ENCODE peak calls at places on chromosomes 7 and 10, in four cellular contexts. One of them, this sample, is unnamed.

GRCh38 chr7:129781128-129781855 is 169.8 kb downstream of the NRF1 start:
- DNase-seq in hepatocyte: no peak
- DNase-seq in body of pancreas: peak; percentile 52
- DNase-seq in IMR-90: no peak
- DNase-seq in this sample: peak; percentile 24

GRCh38 chr10:13271552-13272163 is 28.2 kb downstream of the PHYH start:
- DNase-seq in IMR-90: peak; percentile 22
- DNase-seq in hepatocyte: peak; percentile 38
- DNase-seq in body of pancreas: peak; percentile 67
- DNase-seq in this sample: peak; percentile 54

GRCh38 chr7:25953859-25954258 is 198.1 kb upstream of the NFE2L3 start:
- DNase-seq in IMR-90: no peak
- DNase-seq in hepatocyte: no peak
- DNase-seq in body of pancreas: no peak
- DNase-seq in this sample: peak; percentile 7

GRCh38 chr7:45889367-45890067 is 1.2 kb downstream of the IGFBP1 start:
- DNase-seq in IMR-90: no peak
- DNase-seq in hepatocyte: no peak
- DNase-seq in body of pancreas: no peak
- DNase-seq in this sample: no peak

GRCh38 chr10:80277567-80278250 is 11.7 kb downstream of the MAT1A start:
- DNase-seq in body of pancreas: peak; percentile 74
- DNase-seq in IMR-90: no peak
- DNase-seq in hepatocyte: peak; percentile 18
- DNase-seq in this sample: no peak

GRCh38 chr7:99275496-99275895 is 2.9 kb downstream of the MYH16 start:
- DNase-seq in IMR-90: no peak
- DNase-seq in hepatocyte: no peak
- DNase-seq in body of pancreas: no peak
- DNase-seq in this sample: no peak

GRCh38 chr7:79050592-79050991 is 402.9 kb downstream of the MAGI2 start:
- DNase-seq in IMR-90: peak; percentile 73
- DNase-seq in body of pancreas: no peak
- DNase-seq in hepatocyte: peak; percentile 44
- DNase-seq in this sample: no peak

GRCh38 chr10:131315343-131315742 is 3.8 kb upstream of the TCERG1L start:
- DNase-seq in body of pancreas: no peak
- DNase-seq in hepatocyte: peak; percentile 33
- DNase-seq in IMR-90: no peak
- DNase-seq in this sample: no peak

GRCh38 chr10:27723436-27723835 is 22.2 kb downstream of the MKX start:
- DNase-seq in IMR-90: peak; percentile 67
- DNase-seq in body of pancreas: no peak
- DNase-seq in hepatocyte: no peak
- DNase-seq in this sample: no peak

GRCh38 chr10:30862486-30862885 is 169.2 kb downstream of the ZNF438 start:
- DNase-seq in hepatocyte: no peak
- DNase-seq in IMR-90: peak; percentile 92
- DNase-seq in body of pancreas: no peak
- DNase-seq in this sample: no peak

GRCh38 chr10:98074315-98074911 is 44.0 kb upstream of the CRTAC1 start:
- DNase-seq in IMR-90: peak; percentile 21
- DNase-seq in hepatocyte: peak; percentile 32
- DNase-seq in body of pancreas: no peak
- DNase-seq in this sample: no peak

GRCh38 chr7:34163956-34164355 is 258.6 kb downstream of the BMPER start:
- DNase-seq in body of pancreas: no peak
- DNase-seq in hepatocyte: no peak
- DNase-seq in IMR-90: no peak
- DNase-seq in this sample: no peak

GRCh38 chr10:113897693-113898618 is 43.5 kb downstream of the NHLRC2 start:
- DNase-seq in body of pancreas: no peak
- DNase-seq in hepatocyte: no peak
- DNase-seq in IMR-90: no peak
- DNase-seq in this sample: no peak

GRCh38 chr7:133961724-133962123 is 165.4 kb upstream of the LRGUK start:
- DNase-seq in IMR-90: no peak
- DNase-seq in body of pancreas: no peak
- DNase-seq in hepatocyte: no peak
- DNase-seq in this sample: peak; percentile 26

GRCh38 chr10:47260505-47261111 is 39.4 kb upstream of the GDF10 start:
- DNase-seq in hepatocyte: no peak
- DNase-seq in IMR-90: no peak
- DNase-seq in body of pancreas: no peak
- DNase-seq in this sample: no peak

GRCh38 chr10:68955414-68955785 is 570 bp upstream of the DDX21 start:
- DNase-seq in IMR-90: no peak
- DNase-seq in body of pancreas: no peak
- DNase-seq in hepatocyte: peak; percentile 24
- DNase-seq in this sample: no peak

DNA sequence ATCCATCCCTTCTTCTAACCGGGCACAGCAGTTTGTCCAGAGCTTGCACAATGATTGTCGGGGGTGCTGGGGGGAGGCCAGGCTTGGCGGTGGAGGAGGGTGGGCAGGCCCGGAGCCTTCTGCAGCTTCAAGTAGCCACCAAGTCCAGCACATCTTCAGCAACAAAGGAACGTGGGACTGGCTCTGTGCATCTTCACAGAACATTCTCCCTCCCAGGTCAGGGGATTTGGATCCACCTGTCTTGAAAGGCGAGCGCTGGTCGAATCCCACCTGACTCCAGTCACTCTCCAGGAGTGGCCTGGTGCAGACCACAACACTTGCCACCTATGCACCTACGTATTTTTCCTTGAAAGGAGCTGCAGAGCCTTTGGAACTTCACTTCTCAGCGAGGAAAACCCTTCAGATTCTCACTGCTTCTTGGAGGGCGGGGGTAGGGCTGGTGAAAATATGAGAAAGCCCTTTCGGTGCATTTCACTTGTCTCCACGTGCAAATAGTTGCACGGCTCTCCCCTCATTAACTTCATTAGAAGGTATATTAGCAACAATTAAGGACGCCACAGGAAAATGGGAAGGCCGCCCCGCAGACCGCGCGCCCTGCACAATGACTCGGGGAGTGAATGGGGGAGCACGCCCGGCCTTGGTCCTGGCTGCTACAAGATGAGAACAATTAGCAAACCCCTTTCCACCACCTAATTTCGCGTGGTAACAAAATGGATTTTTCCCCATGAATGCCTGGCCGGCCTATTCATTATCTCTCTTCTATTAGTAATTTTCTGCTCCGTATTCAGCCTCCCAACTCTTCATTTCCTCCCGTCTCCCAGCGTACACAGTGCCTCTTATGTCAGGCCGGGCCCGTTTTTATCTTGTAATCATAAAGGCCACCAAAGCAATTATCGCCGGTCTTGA is 346.7 kb downstream of the DNAJB6 start:
- DNase-seq in body of pancreas: no peak
- DNase-seq in hepatocyte: no peak
- DNase-seq in IMR-90: no peak
- DNase-seq in this sample: no peak
- H3K27me3 ChIP-seq in body of pancreas: peaks cover 8% of the 10 kb centered on the region
- H3K27me3 ChIP-seq in hepatocyte: peaks cover 97% of the 10 kb centered on the region
- H3K27me3 ChIP-seq in IMR-90: peaks cover 21% of the 10 kb centered on the region
- H3K27me3 ChIP-seq in this sample: peaks cover 52% of the 10 kb centered on the region

GRCh38 chr10:11875183-11875498 is 52.0 kb downstream of the PROSER2 start:
- DNase-seq in hepatocyte: peak; percentile 46
- DNase-seq in body of pancreas: no peak
- DNase-seq in IMR-90: peak; percentile 6
- DNase-seq in this sample: no peak
- H3K4me3 ChIP-seq in hepatocyte: no peak overlapping the region
- H3K4me3 ChIP-seq in body of pancreas: no peak overlapping the region
- H3K4me3 ChIP-seq in IMR-90: no peak overlapping the region
- H3K4me3 ChIP-seq in this sample: no peak overlapping the region

DNA sequence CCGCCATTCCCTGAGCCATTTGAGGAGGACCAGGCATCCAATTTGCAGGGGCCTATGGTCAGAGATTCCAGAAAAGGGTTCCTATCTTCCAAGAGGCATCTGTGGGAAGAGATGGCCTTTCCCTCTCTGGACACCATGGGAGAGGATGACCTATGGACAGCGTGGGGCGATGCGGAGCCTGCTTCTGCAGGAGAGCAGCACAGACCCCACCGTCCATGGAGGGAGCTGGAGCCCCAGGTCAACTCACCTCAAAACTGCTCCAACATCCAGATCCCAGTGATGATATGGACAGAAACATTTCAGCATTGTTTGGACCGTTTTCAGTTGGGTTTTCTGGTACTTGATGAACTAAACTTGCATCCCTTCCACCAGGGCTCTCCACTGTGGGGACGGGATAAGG is 34.0 kb upstream of the FOXK1 start:
- DNase-seq in hepatocyte: no peak
- DNase-seq in IMR-90: no peak
- DNase-seq in body of pancreas: no peak
- DNase-seq in this sample: no peak
- H3K27ac ChIP-seq in hepatocyte: no peak overlapping the region
- H3K27ac ChIP-seq in IMR-90: no peak overlapping the region
- H3K27ac ChIP-seq in body of pancreas: no peak overlapping the region
- H3K27ac ChIP-seq in this sample: no peak overlapping the region

GRCh38 chr7:21413502-21413901 is 14.4 kb upstream of the SP4 start:
- DNase-seq in IMR-90: no peak
- DNase-seq in hepatocyte: no peak
- DNase-seq in body of pancreas: no peak
- DNase-seq in this sample: no peak

GRCh38 chr7:21408481-21408820 is 19.4 kb upstream of the SP4 start:
- DNase-seq in hepatocyte: no peak
- DNase-seq in IMR-90: no peak
- DNase-seq in body of pancreas: no peak
- DNase-seq in this sample: no peak

GRCh38 chr7:21414795-21415393 is 13.0 kb upstream of the SP4 start:
- DNase-seq in body of pancreas: no peak
- DNase-seq in hepatocyte: no peak
- DNase-seq in IMR-90: no peak
- DNase-seq in this sample: no peak

GRCh38 chr7:21412291-21412896 is 15.5 kb upstream of the SP4 start:
- DNase-seq in IMR-90: no peak
- DNase-seq in body of pancreas: no peak
- DNase-seq in hepatocyte: no peak
- DNase-seq in this sample: peak; percentile 54

DNA sequence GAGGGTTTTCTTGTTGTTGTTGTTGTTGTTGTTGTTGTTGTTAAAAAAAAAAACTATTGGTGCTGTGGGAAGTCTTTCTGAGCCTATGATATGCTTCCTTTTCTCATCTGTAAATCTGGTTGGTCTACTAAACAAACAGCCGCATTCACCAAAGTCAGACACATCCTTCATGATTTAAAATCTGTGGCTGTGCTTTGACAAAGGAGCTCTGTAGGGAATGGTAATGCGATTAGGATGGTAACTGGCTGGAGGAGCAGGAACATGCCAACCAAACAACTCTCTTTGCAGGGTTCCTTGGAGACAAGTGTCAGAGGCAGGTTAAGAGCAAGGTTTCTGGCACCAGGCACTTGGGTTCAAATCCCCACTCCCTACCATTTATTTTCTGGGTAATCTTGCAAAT is 14.9 kb upstream of the SP4 start:
- DNase-seq in hepatocyte: no peak
- DNase-seq in body of pancreas: no peak
- DNase-seq in IMR-90: no peak
- DNase-seq in this sample: no peak
- H3K27me3 ChIP-seq in hepatocyte: peaks cover 5% of the 10 kb centered on the region
- H3K27me3 ChIP-seq in body of pancreas: no peaks in the 10 kb centered on the region
- H3K27me3 ChIP-seq in IMR-90: no peaks in the 10 kb centered on the region
- H3K27me3 ChIP-seq in this sample: peaks cover 2% of the 10 kb centered on the region

DNA sequence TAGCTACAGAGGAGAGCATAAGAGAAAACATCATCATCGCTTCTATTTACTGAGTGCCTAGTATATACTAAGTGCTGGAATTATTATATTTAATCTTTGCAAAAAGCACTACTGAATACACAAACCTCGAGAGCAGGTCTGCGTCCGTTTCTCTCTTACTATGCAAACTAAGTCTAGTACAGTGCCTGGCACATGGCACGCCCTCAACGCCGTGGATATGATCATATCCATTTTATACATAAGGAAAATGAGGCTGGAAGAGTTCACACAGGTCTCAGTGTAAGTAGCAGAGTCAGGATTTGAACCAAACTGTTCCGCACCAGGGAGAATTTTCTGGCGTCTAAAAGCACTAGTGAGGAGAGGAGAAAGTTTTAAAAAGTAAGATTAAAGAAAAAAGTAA is 17.6 kb downstream of the MXI1 start:
- DNase-seq in hepatocyte: no peak
- DNase-seq in IMR-90: no peak
- DNase-seq in body of pancreas: no peak
- DNase-seq in this sample: no peak
- H3K4me3 ChIP-seq in hepatocyte: no peak overlapping the region
- H3K4me3 ChIP-seq in IMR-90: no peak overlapping the region
- H3K4me3 ChIP-seq in body of pancreas: no peak overlapping the region
- H3K4me3 ChIP-seq in this sample: peak overlapping the region; percentile 86

GRCh38 chr10:71241899-71242620 is 29.7 kb downstream of the UNC5B start:
- DNase-seq in body of pancreas: no peak
- DNase-seq in IMR-90: no peak
- DNase-seq in hepatocyte: no peak
- DNase-seq in this sample: no peak

GRCh38 chr10:71239131-71239915 is 27.0 kb downstream of the UNC5B start:
- DNase-seq in body of pancreas: no peak
- DNase-seq in IMR-90: no peak
- DNase-seq in hepatocyte: no peak
- DNase-seq in this sample: no peak

GRCh38 chr10:71239946-71240795 is 27.8 kb downstream of the UNC5B start:
- DNase-seq in hepatocyte: no peak
- DNase-seq in body of pancreas: no peak
- DNase-seq in IMR-90: no peak
- DNase-seq in this sample: no peak

GRCh38 chr10:71242621-71243009 is 30.2 kb downstream of the UNC5B start:
- DNase-seq in hepatocyte: no peak
- DNase-seq in body of pancreas: no peak
- DNase-seq in IMR-90: no peak
- DNase-seq in this sample: no peak

GRCh38 chr10:71241114-71241898 is 28.9 kb downstream of the UNC5B start:
- DNase-seq in IMR-90: peak; percentile 50
- DNase-seq in hepatocyte: no peak
- DNase-seq in body of pancreas: peak; percentile 28
- DNase-seq in this sample: no peak
- H3K27ac ChIP-seq in IMR-90: no peak overlapping the region
- H3K27ac ChIP-seq in hepatocyte: peak overlapping the region; percentile 74
- H3K27ac ChIP-seq in body of pancreas: no peak overlapping the region
- H3K27ac ChIP-seq in this sample: no peak overlapping the region

GRCh38 chr10:23172429-23172828 is 19.7 kb upstream of the PTF1A start:
- DNase-seq in IMR-90: no peak
- DNase-seq in body of pancreas: no peak
- DNase-seq in hepatocyte: no peak
- DNase-seq in this sample: no peak
- H3K27me3 ChIP-seq in IMR-90: peaks cover 25% of the 10 kb centered on the region
- H3K27me3 ChIP-seq in body of pancreas: no peaks in the 10 kb centered on the region
- H3K27me3 ChIP-seq in hepatocyte: peaks cover 95% of the 10 kb centered on the region
- H3K27me3 ChIP-seq in this sample: peaks cover 21% of the 10 kb centered on the region

GRCh38 chr7:24764972-24765744 is 7.9 kb upstream of the GSDME start:
- DNase-seq in IMR-90: peak; percentile 52
- DNase-seq in body of pancreas: no peak
- DNase-seq in hepatocyte: no peak
- DNase-seq in this sample: no peak
- H3K4me3 ChIP-seq in IMR-90: no peak overlapping the region
- H3K4me3 ChIP-seq in body of pancreas: no peak overlapping the region
- H3K4me3 ChIP-seq in hepatocyte: no peak overlapping the region
- H3K4me3 ChIP-seq in this sample: no peak overlapping the region